ENCODE peak calls at places on chromosomes 4 and X, in four cellular contexts. One of them, this sample, is unnamed.
A peak's percentile ranks its signal among the peaks of the same experiment; 100 is the strongest.

GRCh38 chrX:108312011-108312410 is 126.2 kb downstream of the COL4A6 start:
- DNase-seq in H1: no peak
- DNase-seq in A673: no peak
- DNase-seq in Peyer's patch: no peak
- DNase-seq in this sample: no peak

GRCh38 chr4:57154191-57154590 is 44.0 kb upstream of the IGFBP7 start:
- DNase-seq in Peyer's patch: no peak
- DNase-seq in H1: no peak
- DNase-seq in A673: peak; percentile 27
- DNase-seq in this sample: peak; percentile 28

GRCh38 chr4:139142980-139143379 is 34.0 kb downstream of the ELF2 start:
- DNase-seq in Peyer's patch: no peak
- DNase-seq in A673: no peak
- DNase-seq in H1: no peak
- DNase-seq in this sample: peak; percentile 53

GRCh38 chr4:10889819-10890218 is 205.3 kb upstream of the CLNK start:
- DNase-seq in A673: no peak
- DNase-seq in H1: no peak
- DNase-seq in Peyer's patch: no peak
- DNase-seq in this sample: no peak

GRCh38 chr4:4647041-4647440 is 105.2 kb upstream of the STX18 start:
- DNase-seq in A673: no peak
- DNase-seq in H1: no peak
- DNase-seq in Peyer's patch: no peak
- DNase-seq in this sample: no peak

GRCh38 chr4:136793848-136794247 is 738.4 kb downstream of the PCDH18 start:
- DNase-seq in Peyer's patch: no peak
- DNase-seq in A673: no peak
- DNase-seq in H1: no peak
- DNase-seq in this sample: no peak

GRCh38 chrX:10855845-10856244 is 235.5 kb upstream of the MID1 start:
- DNase-seq in A673: peak; percentile 38
- DNase-seq in H1: no peak
- DNase-seq in Peyer's patch: no peak
- DNase-seq in this sample: no peak

GRCh38 chr4:13261486-13262257 is 222.5 kb downstream of the RAB28 start:
- DNase-seq in H1: no peak
- DNase-seq in A673: no peak
- DNase-seq in Peyer's patch: no peak
- DNase-seq in this sample: peak; percentile 41

GRCh38 chr4:3106339-3107186 is 32.1 kb downstream of the HTT start:
- DNase-seq in A673: peak; percentile 93
- DNase-seq in H1: peak; percentile 62
- DNase-seq in Peyer's patch: peak; percentile 78
- DNase-seq in this sample: peak; percentile 89

GRCh38 chr4:62457356-62457755 is 1257.2 kb downstream of the ADGRL3 start:
- DNase-seq in H1: no peak
- DNase-seq in A673: no peak
- DNase-seq in Peyer's patch: no peak
- DNase-seq in this sample: no peak

GRCh38 chr4:152107736-152108500 is 347.1 kb upstream of the GATB start:
- DNase-seq in A673: no peak
- DNase-seq in H1: no peak
- DNase-seq in Peyer's patch: no peak
- DNase-seq in this sample: no peak

GRCh38 chrX:18099745-18100144 is 120.9 kb downstream of the BEND2 start:
- DNase-seq in H1: no peak
- DNase-seq in A673: no peak
- DNase-seq in Peyer's patch: no peak
- DNase-seq in this sample: no peak

GRCh38 chr4:337932-338758 is 531 bp downstream of the ZNF141 start:
- DNase-seq in A673: peak; percentile 58
- DNase-seq in H1: no peak
- DNase-seq in Peyer's patch: peak; percentile 25
- DNase-seq in this sample: no peak

GRCh38 chr4:8351931-8352367 is 82.4 kb downstream of the HTRA3 start:
- DNase-seq in A673: no peak
- DNase-seq in H1: no peak
- DNase-seq in Peyer's patch: no peak
- DNase-seq in this sample: peak; percentile 35

GRCh38 chr4:18250564-18250963 is 229.0 kb upstream of the LCORL start:
- DNase-seq in H1: no peak
- DNase-seq in Peyer's patch: no peak
- DNase-seq in A673: no peak
- DNase-seq in this sample: no peak

GRCh38 chrX:36431819-36432218 is 512.3 kb downstream of the CFAP47 start:
- DNase-seq in A673: peak; percentile 32
- DNase-seq in Peyer's patch: no peak
- DNase-seq in H1: no peak
- DNase-seq in this sample: peak; percentile 11

GRCh38 chr4:72770708-72771107 is 201.7 kb upstream of the ADAMTS3 start:
- DNase-seq in H1: no peak
- DNase-seq in Peyer's patch: no peak
- DNase-seq in A673: no peak
- DNase-seq in this sample: no peak

GRCh38 chr4:56055027-56055976 is 106.6 kb downstream of the CEP135 start:
- DNase-seq in H1: no peak
- DNase-seq in A673: no peak
- DNase-seq in Peyer's patch: no peak
- DNase-seq in this sample: no peak

GRCh38 chr4:17809667-17810066 is 890 bp downstream of the DCAF16 start:
- DNase-seq in A673: no peak
- DNase-seq in H1: no peak
- DNase-seq in Peyer's patch: no peak
- DNase-seq in this sample: peak; percentile 14

GRCh38 chrX:97065973-97066372 is 182.3 kb downstream of the RPA4 start:
- DNase-seq in H1: no peak
- DNase-seq in Peyer's patch: no peak
- DNase-seq in A673: no peak
- DNase-seq in this sample: no peak

GRCh38 chrX:10011991-10012390 is 44.8 kb downstream of the CLDN34 start:
- DNase-seq in Peyer's patch: no peak
- DNase-seq in A673: peak; percentile 68
- DNase-seq in H1: no peak
- DNase-seq in this sample: no peak

GRCh38 chrX:149470960-149471359 is 34.1 kb downstream of the IDS start:
- DNase-seq in Peyer's patch: peak; percentile 36
- DNase-seq in H1: peak; percentile 34
- DNase-seq in A673: peak; percentile 82
- DNase-seq in this sample: peak; percentile 64

GRCh38 chr4:159366966-159367365 is 264.1 kb downstream of the RAPGEF2 start:
- DNase-seq in H1: no peak
- DNase-seq in Peyer's patch: no peak
- DNase-seq in A673: peak; percentile 23
- DNase-seq in this sample: no peak

GRCh38 chr4:159367421-159368105 is 264.7 kb downstream of the RAPGEF2 start:
- DNase-seq in Peyer's patch: no peak
- DNase-seq in A673: no peak
- DNase-seq in H1: no peak
- DNase-seq in this sample: no peak

GRCh38 chr4:159369256-159369655 is 266.4 kb downstream of the RAPGEF2 start:
- DNase-seq in Peyer's patch: no peak
- DNase-seq in A673: no peak
- DNase-seq in H1: no peak
- DNase-seq in this sample: no peak

GRCh38 chr4:159370316-159370715 is 267.4 kb downstream of the RAPGEF2 start:
- DNase-seq in Peyer's patch: no peak
- DNase-seq in A673: peak; percentile 90
- DNase-seq in H1: no peak
- DNase-seq in this sample: no peak

GRCh38 chr4:159368320-159368719 is 265.4 kb downstream of the RAPGEF2 start:
- DNase-seq in Peyer's patch: no peak
- DNase-seq in A673: no peak
- DNase-seq in H1: no peak
- DNase-seq in this sample: no peak
- H3K27ac ChIP-seq in Peyer's patch: no peak overlapping the region
- H3K27ac ChIP-seq in A673: no peak overlapping the region
- H3K27ac ChIP-seq in H1: no peak overlapping the region
- H3K27ac ChIP-seq in this sample: no peak overlapping the region

GRCh38 chr4:1856920-1857699 is 1.2 kb upstream of the LETM1 start:
- DNase-seq in H1: no peak
- DNase-seq in A673: no peak
- DNase-seq in Peyer's patch: no peak
- DNase-seq in this sample: no peak

GRCh38 chr4:1856071-1856919 is at the start of gene LETM1:
- DNase-seq in Peyer's patch: peak; percentile 95
- DNase-seq in H1: peak; percentile 72
- DNase-seq in A673: peak; percentile 97
- DNase-seq in this sample: peak; percentile 95

GRCh38 chr4:1857931-1858330 is 2.0 kb upstream of the LETM1 start:
- DNase-seq in A673: no peak
- DNase-seq in Peyer's patch: no peak
- DNase-seq in H1: no peak
- DNase-seq in this sample: no peak

GRCh38 chr4:1854752-1855151 is 1.2 kb downstream of the LETM1 start:
- DNase-seq in A673: no peak
- DNase-seq in H1: no peak
- DNase-seq in Peyer's patch: no peak
- DNase-seq in this sample: no peak

GRCh38 chr4:1855334-1856070 is 454 bp downstream of the LETM1 start:
- DNase-seq in A673: no peak
- DNase-seq in H1: no peak
- DNase-seq in Peyer's patch: no peak
- DNase-seq in this sample: peak; percentile 32
- H3K9me3 ChIP-seq in A673: no peaks in the 10 kb centered on the region
- H3K9me3 ChIP-seq in H1: no peaks in the 10 kb centered on the region
- H3K9me3 ChIP-seq in Peyer's patch: no peaks in the 10 kb centered on the region
- H3K9me3 ChIP-seq in this sample: no peaks in the 10 kb centered on the region

GRCh38 chrX:136047969-136048368 is 62.7 kb downstream of the SLC9A6 start:
- DNase-seq in A673: no peak
- DNase-seq in H1: no peak
- DNase-seq in Peyer's patch: no peak
- DNase-seq in this sample: no peak

GRCh38 chrX:136047001-136047642 is 61.9 kb downstream of the SLC9A6 start:
- DNase-seq in H1: no peak
- DNase-seq in Peyer's patch: no peak
- DNase-seq in A673: no peak
- DNase-seq in this sample: no peak

GRCh38 chrX:136048446-136048845 is 63.2 kb downstream of the SLC9A6 start:
- DNase-seq in A673: no peak
- DNase-seq in Peyer's patch: no peak
- DNase-seq in H1: no peak
- DNase-seq in this sample: no peak

GRCh38 chrX:136046295-136046894 is 61.2 kb downstream of the SLC9A6 start:
- DNase-seq in A673: no peak
- DNase-seq in Peyer's patch: no peak
- DNase-seq in H1: no peak
- DNase-seq in this sample: no peak

GRCh38 chrX:136049608-136050007 is 64.4 kb downstream of the SLC9A6 start:
- DNase-seq in Peyer's patch: no peak
- DNase-seq in A673: no peak
- DNase-seq in H1: no peak
- DNase-seq in this sample: no peak
- H3K27me3 ChIP-seq in Peyer's patch: no peaks in the 10 kb centered on the region
- H3K27me3 ChIP-seq in A673: no peaks in the 10 kb centered on the region
- H3K27me3 ChIP-seq in H1: no peaks in the 10 kb centered on the region
- H3K27me3 ChIP-seq in this sample: no peaks in the 10 kb centered on the region

DNA sequence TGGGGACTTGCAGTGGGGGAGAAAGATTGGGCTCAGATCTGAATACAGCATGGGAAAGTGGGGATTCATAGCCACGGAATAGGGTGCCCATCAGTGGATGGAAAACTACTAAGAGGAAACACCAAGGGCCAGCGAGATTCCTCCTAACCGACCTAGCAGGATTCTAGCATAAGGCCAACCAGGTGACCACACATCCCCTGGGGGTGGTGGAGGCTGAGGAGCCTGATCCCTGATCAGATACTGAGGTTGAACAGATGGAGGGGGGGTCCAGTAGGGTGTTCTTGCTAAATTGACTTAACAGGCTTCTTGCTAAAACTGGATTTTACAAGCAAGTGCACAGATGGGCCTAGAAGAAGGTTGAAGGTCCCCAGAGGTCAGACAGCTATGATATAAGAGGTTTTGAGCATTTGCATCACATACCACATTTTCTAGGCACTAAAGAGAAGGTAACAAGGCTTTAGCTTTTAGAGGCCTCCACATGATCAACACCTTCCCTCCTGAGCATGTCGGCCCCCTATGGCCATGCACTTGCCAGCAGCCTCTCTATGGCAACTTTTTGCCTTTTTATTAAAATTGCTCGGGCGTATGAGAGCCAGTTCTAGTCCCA is 69.1 kb upstream of the PUDP start:
- DNase-seq in H1: no peak
- DNase-seq in A673: no peak
- DNase-seq in Peyer's patch: no peak
- DNase-seq in this sample: no peak
- H3K27ac ChIP-seq in H1: no peak overlapping the region
- H3K27ac ChIP-seq in A673: no peak overlapping the region
- H3K27ac ChIP-seq in Peyer's patch: no peak overlapping the region
- H3K27ac ChIP-seq in this sample: no peak overlapping the region

GRCh38 chr4:25221377-25221776 is 12.5 kb upstream of the PI4K2B start:
- DNase-seq in H1: no peak
- DNase-seq in Peyer's patch: no peak
- DNase-seq in A673: no peak
- DNase-seq in this sample: no peak
- H3K9me3 ChIP-seq in H1: peaks cover 27% of the 10 kb centered on the region
- H3K9me3 ChIP-seq in Peyer's patch: peaks cover 18% of the 10 kb centered on the region
- H3K9me3 ChIP-seq in A673: peaks cover 32% of the 10 kb centered on the region
- H3K9me3 ChIP-seq in this sample: peaks cover 14% of the 10 kb centered on the region

GRCh38 chrX:69119122-69119521 is 46.1 kb downstream of the PJA1 start:
- DNase-seq in Peyer's patch: no peak
- DNase-seq in A673: no peak
- DNase-seq in H1: no peak
- DNase-seq in this sample: no peak

GRCh38 chrX:69120476-69120875 is 44.8 kb downstream of the PJA1 start:
- DNase-seq in Peyer's patch: no peak
- DNase-seq in H1: no peak
- DNase-seq in A673: no peak
- DNase-seq in this sample: no peak

GRCh38 chrX:69121321-69122000 is 43.8 kb downstream of the PJA1 start:
- DNase-seq in A673: peak; percentile 53
- DNase-seq in Peyer's patch: no peak
- DNase-seq in H1: no peak
- DNase-seq in this sample: no peak

GRCh38 chrX:69116077-69116476 is 49.2 kb downstream of the PJA1 start:
- DNase-seq in H1: no peak
- DNase-seq in A673: no peak
- DNase-seq in Peyer's patch: no peak
- DNase-seq in this sample: no peak

DNA sequence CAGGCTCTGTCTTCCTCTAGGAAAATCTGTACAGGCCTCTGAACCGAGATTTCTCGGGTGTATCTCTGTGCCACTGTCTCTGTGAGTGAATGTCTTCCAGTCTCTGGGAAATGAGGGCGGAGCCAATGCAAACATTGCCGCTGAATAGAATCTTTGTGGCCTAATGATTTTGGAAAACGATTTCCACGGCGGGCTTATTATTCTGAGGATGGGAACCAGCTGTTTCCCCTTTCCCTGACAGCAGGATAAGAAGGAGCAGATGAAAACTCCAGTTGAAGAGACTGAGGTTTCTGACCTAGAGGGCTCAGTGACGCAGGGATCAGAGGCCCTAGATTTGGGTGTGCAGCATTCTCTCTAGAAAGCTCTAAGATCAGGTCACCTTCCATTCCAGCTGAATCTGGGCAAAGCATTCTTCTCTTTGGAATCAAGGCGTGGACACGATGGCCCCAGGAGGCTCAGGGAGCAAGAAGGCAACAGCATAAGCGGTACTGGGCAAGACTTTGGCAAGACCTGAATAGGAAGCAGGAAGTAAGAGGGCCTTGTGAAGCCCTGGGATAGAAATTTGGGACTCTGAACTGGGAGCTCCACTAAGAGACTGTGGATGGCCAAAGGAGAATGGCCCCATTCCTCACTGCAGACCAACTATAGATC is 47.3 kb downstream of the PJA1 start:
- DNase-seq in Peyer's patch: no peak
- DNase-seq in A673: peak; percentile 49
- DNase-seq in H1: no peak
- DNase-seq in this sample: peak; percentile 77
- H3K27me3 ChIP-seq in Peyer's patch: no peaks in the 10 kb centered on the region
- H3K27me3 ChIP-seq in A673: no peaks in the 10 kb centered on the region
- H3K27me3 ChIP-seq in H1: no peaks in the 10 kb centered on the region
- H3K27me3 ChIP-seq in this sample: no peaks in the 10 kb centered on the region

This sample was measured in SJCRH30.